ENCODE peak calls at places on chromosomes 5 and 9, in ten cellular contexts. One of them, this sample, is unnamed.
A peak's percentile ranks its signal among the peaks of the same experiment; 100 is the strongest.

GRCh38 chr9:7545766-7546165 is 253.8 kb downstream of the DMAC1 start:
- DNase-seq in CD8-positive, alpha-beta T cell: no peak
- DNase-seq in cardiac muscle cell: no peak
- DNase-seq in choroid plexus epithelial cell: no peak
- DNase-seq in neuronal stem cell: no peak
- DNase-seq in GM23248: no peak
- DNase-seq in adrenal gland: no peak
- DNase-seq in NB4: no peak
- DNase-seq in fibroblast of mammary gland: no peak
- DNase-seq in brain microvascular endothelial cell: no peak
- DNase-seq in this sample: no peak

GRCh38 chr5:126648471-126648870 is 47.7 kb downstream of the PHAX start:
- DNase-seq in GM23248: no peak
- DNase-seq in choroid plexus epithelial cell: peak; percentile 7
- DNase-seq in adrenal gland: no peak
- DNase-seq in neuronal stem cell: no peak
- DNase-seq in cardiac muscle cell: no peak
- DNase-seq in NB4: no peak
- DNase-seq in brain microvascular endothelial cell: no peak
- DNase-seq in fibroblast of mammary gland: no peak
- DNase-seq in CD8-positive, alpha-beta T cell: no peak
- DNase-seq in this sample: no peak

GRCh38 chr9:27353405-27354229 is 56.7 kb upstream of the EQTN start:
- DNase-seq in adrenal gland: no peak
- DNase-seq in fibroblast of mammary gland: no peak
- DNase-seq in CD8-positive, alpha-beta T cell: no peak
- DNase-seq in GM23248: peak; percentile 39
- DNase-seq in cardiac muscle cell: no peak
- DNase-seq in neuronal stem cell: peak; percentile 31
- DNase-seq in brain microvascular endothelial cell: peak; percentile 25
- DNase-seq in choroid plexus epithelial cell: no peak
- DNase-seq in NB4: no peak
- DNase-seq in this sample: no peak

GRCh38 chr9:89911721-89912604 is 307.2 kb downstream of the GADD45G start:
- DNase-seq in fibroblast of mammary gland: peak; percentile 17
- DNase-seq in NB4: no peak
- DNase-seq in neuronal stem cell: no peak
- DNase-seq in cardiac muscle cell: no peak
- DNase-seq in brain microvascular endothelial cell: no peak
- DNase-seq in GM23248: peak; percentile 34
- DNase-seq in adrenal gland: no peak
- DNase-seq in choroid plexus epithelial cell: no peak
- DNase-seq in CD8-positive, alpha-beta T cell: no peak
- DNase-seq in this sample: no peak

GRCh38 chr9:124510650-124511425 is 3.6 kb upstream of the NR5A1 start:
- DNase-seq in choroid plexus epithelial cell: peak; percentile 37
- DNase-seq in NB4: no peak
- DNase-seq in cardiac muscle cell: no peak
- DNase-seq in brain microvascular endothelial cell: no peak
- DNase-seq in neuronal stem cell: no peak
- DNase-seq in adrenal gland: peak; percentile 71
- DNase-seq in fibroblast of mammary gland: peak; percentile 40
- DNase-seq in GM23248: peak; percentile 46
- DNase-seq in CD8-positive, alpha-beta T cell: no peak
- DNase-seq in this sample: peak; percentile 31

GRCh38 chr5:100647461-100648230 is 112.5 kb downstream of the FAM174A start:
- DNase-seq in choroid plexus epithelial cell: peak; percentile 57
- DNase-seq in cardiac muscle cell: peak; percentile 33
- DNase-seq in fibroblast of mammary gland: no peak
- DNase-seq in NB4: peak; percentile 54
- DNase-seq in GM23248: peak; percentile 1
- DNase-seq in adrenal gland: peak; percentile 41
- DNase-seq in CD8-positive, alpha-beta T cell: no peak
- DNase-seq in neuronal stem cell: no peak
- DNase-seq in brain microvascular endothelial cell: peak; percentile 29
- DNase-seq in this sample: no peak

GRCh38 chr9:136437839-136438547 is 1.7 kb downstream of the INPP5E start:
- DNase-seq in cardiac muscle cell: no peak
- DNase-seq in CD8-positive, alpha-beta T cell: no peak
- DNase-seq in choroid plexus epithelial cell: no peak
- DNase-seq in neuronal stem cell: no peak
- DNase-seq in fibroblast of mammary gland: peak; percentile 48
- DNase-seq in adrenal gland: no peak
- DNase-seq in brain microvascular endothelial cell: no peak
- DNase-seq in NB4: no peak
- DNase-seq in GM23248: peak; percentile 67
- DNase-seq in this sample: no peak

GRCh38 chr5:170451764-170452365 is 52.0 kb upstream of the KCNIP1 start:
- DNase-seq in adrenal gland: no peak
- DNase-seq in neuronal stem cell: no peak
- DNase-seq in fibroblast of mammary gland: peak; percentile 93
- DNase-seq in cardiac muscle cell: peak; percentile 87
- DNase-seq in brain microvascular endothelial cell: peak; percentile 12
- DNase-seq in GM23248: peak; percentile 93
- DNase-seq in choroid plexus epithelial cell: peak; percentile 76
- DNase-seq in NB4: peak; percentile 76
- DNase-seq in CD8-positive, alpha-beta T cell: no peak
- DNase-seq in this sample: peak; percentile 31

GRCh38 chr9:91771027-91771426 is 179.0 kb downstream of the ROR2 start:
- DNase-seq in GM23248: peak; percentile 97
- DNase-seq in fibroblast of mammary gland: peak; percentile 94
- DNase-seq in brain microvascular endothelial cell: peak; percentile 92
- DNase-seq in choroid plexus epithelial cell: peak; percentile 97
- DNase-seq in neuronal stem cell: no peak
- DNase-seq in CD8-positive, alpha-beta T cell: no peak
- DNase-seq in adrenal gland: peak; percentile 33
- DNase-seq in cardiac muscle cell: peak; percentile 97
- DNase-seq in NB4: peak; percentile 22
- DNase-seq in this sample: peak; percentile 41

GRCh38 chr9:137621131-137621757 is 2.4 kb downstream of the EHMT1 start:
- DNase-seq in cardiac muscle cell: peak; percentile 25
- DNase-seq in choroid plexus epithelial cell: peak; percentile 47
- DNase-seq in brain microvascular endothelial cell: peak; percentile 41
- DNase-seq in NB4: no peak
- DNase-seq in neuronal stem cell: no peak
- DNase-seq in adrenal gland: peak; percentile 21
- DNase-seq in CD8-positive, alpha-beta T cell: no peak
- DNase-seq in fibroblast of mammary gland: peak; percentile 33
- DNase-seq in GM23248: peak; percentile 64
- DNase-seq in this sample: no peak

GRCh38 chr9:130839237-130840111 is 4.4 kb downstream of the ABL1 start:
- DNase-seq in GM23248: peak; percentile 48
- DNase-seq in cardiac muscle cell: no peak
- DNase-seq in neuronal stem cell: no peak
- DNase-seq in choroid plexus epithelial cell: no peak
- DNase-seq in CD8-positive, alpha-beta T cell: no peak
- DNase-seq in fibroblast of mammary gland: no peak
- DNase-seq in NB4: no peak
- DNase-seq in adrenal gland: no peak
- DNase-seq in brain microvascular endothelial cell: no peak
- DNase-seq in this sample: no peak

GRCh38 chr5:54524704-54525103 is 7.1 kb downstream of the SNX18 start:
- DNase-seq in fibroblast of mammary gland: no peak
- DNase-seq in CD8-positive, alpha-beta T cell: no peak
- DNase-seq in neuronal stem cell: no peak
- DNase-seq in brain microvascular endothelial cell: peak; percentile 60
- DNase-seq in cardiac muscle cell: no peak
- DNase-seq in choroid plexus epithelial cell: peak; percentile 74
- DNase-seq in NB4: no peak
- DNase-seq in GM23248: peak; percentile 39
- DNase-seq in adrenal gland: peak; percentile 54
- DNase-seq in this sample: no peak

DNA sequence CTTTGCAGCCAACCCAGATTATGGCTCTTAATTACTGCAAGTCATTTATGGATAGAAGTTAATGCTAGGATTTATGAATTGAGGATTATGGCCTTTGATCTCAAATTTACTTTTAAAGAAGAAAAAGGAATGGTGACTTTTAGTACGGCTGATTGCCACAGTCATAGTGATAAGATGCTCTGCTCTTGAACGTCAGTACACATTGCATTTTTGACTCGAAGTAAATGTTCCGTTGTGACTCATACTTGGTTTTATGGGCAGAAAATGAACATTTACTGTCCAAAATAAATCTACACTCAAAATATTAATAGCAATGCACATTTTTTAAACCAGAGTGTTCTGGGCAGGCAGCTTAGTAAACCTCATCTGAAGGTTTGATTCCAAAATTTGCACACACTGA is 825 bp downstream of the ADAMTSL1 start:
- DNase-seq in NB4: no peak
- DNase-seq in cardiac muscle cell: peak; percentile 68
- DNase-seq in neuronal stem cell: no peak
- DNase-seq in fibroblast of mammary gland: peak; percentile 63
- DNase-seq in adrenal gland: no peak
- DNase-seq in choroid plexus epithelial cell: peak; percentile 72
- DNase-seq in CD8-positive, alpha-beta T cell: no peak
- DNase-seq in GM23248: peak; percentile 78
- DNase-seq in brain microvascular endothelial cell: peak; percentile 30
- DNase-seq in this sample: no peak
- H3K4me3 ChIP-seq in NB4: no peak overlapping the region
- H3K4me3 ChIP-seq in cardiac muscle cell: peak overlapping the region; percentile 31
- H3K4me3 ChIP-seq in neuronal stem cell: no peak overlapping the region
- H3K4me3 ChIP-seq in fibroblast of mammary gland: peak overlapping the region; percentile 89
- H3K4me3 ChIP-seq in adrenal gland: no peak overlapping the region
- H3K4me3 ChIP-seq in choroid plexus epithelial cell: peak overlapping the region; percentile 66
- H3K4me3 ChIP-seq in CD8-positive, alpha-beta T cell: no peak overlapping the region
- H3K4me3 ChIP-seq in GM23248: peak overlapping the region; percentile 87
- H3K4me3 ChIP-seq in brain microvascular endothelial cell: peak overlapping the region; percentile 73
- H3K4me3 ChIP-seq in this sample: no peak overlapping the region

DNA sequence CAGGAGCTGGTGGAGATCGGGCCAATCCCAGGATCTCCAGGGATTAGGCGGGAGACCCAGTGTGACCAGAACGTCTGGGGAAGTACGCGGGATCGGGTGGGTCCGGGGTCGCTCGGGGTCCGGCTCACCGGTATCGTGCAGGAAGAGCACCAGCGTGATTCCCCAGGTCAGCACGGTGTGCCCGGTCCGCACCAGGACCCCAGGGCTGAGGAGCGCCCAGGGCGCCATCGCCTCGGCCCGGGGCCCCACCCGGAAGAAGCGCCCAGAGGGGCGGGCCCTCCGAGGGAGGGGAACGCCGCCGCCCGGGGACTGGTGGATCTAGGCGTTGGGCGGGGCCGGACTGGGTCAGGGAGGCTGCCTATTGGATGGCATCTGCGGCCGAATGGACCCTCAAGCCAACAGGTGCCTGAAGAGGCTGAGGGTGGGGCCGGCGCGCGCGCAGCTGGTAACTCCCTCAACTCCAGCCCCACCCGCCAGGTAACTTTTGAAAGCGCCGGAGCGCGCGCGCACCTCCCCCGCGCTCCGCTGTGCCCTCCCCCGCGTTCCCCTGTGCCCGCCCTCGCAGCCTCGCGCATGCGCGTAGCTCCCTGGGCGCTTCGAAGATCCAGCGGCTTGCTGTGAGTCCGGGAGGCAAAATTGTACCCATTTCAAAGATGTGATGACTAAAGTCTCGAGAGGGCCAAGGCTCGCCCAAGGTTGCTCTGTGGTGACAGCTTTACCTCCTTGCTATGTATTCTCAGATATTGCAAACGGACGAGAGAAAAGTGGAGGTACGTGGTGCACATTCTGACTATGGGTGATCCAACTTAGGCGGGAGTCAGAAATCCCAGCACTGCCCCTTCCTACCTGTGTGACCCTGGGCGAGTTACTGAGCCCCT is at the start of gene ZDHHC12:
- DNase-seq in NB4: peak; percentile 99
- DNase-seq in adrenal gland: peak; percentile 98
- DNase-seq in fibroblast of mammary gland: peak; percentile 87
- DNase-seq in brain microvascular endothelial cell: peak; percentile 94
- DNase-seq in cardiac muscle cell: peak; percentile 95
- DNase-seq in neuronal stem cell: peak; percentile 95
- DNase-seq in GM23248: peak; percentile 96
- DNase-seq in CD8-positive, alpha-beta T cell: peak; percentile 97
- DNase-seq in choroid plexus epithelial cell: peak; percentile 96
- DNase-seq in this sample: peak; percentile 90
- H3K4me3 ChIP-seq in NB4: peak within 1 kb of the TSS; percentile 87
- H3K4me3 ChIP-seq in adrenal gland: peak within 1 kb of the TSS; percentile 51
- H3K4me3 ChIP-seq in fibroblast of mammary gland: peak within 1 kb of the TSS; percentile 70
- H3K4me3 ChIP-seq in brain microvascular endothelial cell: peak within 1 kb of the TSS; percentile 66
- H3K4me3 ChIP-seq in cardiac muscle cell: peak within 1 kb of the TSS; percentile 42
- H3K4me3 ChIP-seq in neuronal stem cell: peak within 1 kb of the TSS; percentile 90
- H3K4me3 ChIP-seq in GM23248: peak within 1 kb of the TSS; percentile 75
- H3K4me3 ChIP-seq in CD8-positive, alpha-beta T cell: peak within 1 kb of the TSS; percentile 74
- H3K4me3 ChIP-seq in choroid plexus epithelial cell: peak within 1 kb of the TSS; percentile 83
- H3K4me3 ChIP-seq in this sample: peak within 1 kb of the TSS; percentile 72

DNA sequence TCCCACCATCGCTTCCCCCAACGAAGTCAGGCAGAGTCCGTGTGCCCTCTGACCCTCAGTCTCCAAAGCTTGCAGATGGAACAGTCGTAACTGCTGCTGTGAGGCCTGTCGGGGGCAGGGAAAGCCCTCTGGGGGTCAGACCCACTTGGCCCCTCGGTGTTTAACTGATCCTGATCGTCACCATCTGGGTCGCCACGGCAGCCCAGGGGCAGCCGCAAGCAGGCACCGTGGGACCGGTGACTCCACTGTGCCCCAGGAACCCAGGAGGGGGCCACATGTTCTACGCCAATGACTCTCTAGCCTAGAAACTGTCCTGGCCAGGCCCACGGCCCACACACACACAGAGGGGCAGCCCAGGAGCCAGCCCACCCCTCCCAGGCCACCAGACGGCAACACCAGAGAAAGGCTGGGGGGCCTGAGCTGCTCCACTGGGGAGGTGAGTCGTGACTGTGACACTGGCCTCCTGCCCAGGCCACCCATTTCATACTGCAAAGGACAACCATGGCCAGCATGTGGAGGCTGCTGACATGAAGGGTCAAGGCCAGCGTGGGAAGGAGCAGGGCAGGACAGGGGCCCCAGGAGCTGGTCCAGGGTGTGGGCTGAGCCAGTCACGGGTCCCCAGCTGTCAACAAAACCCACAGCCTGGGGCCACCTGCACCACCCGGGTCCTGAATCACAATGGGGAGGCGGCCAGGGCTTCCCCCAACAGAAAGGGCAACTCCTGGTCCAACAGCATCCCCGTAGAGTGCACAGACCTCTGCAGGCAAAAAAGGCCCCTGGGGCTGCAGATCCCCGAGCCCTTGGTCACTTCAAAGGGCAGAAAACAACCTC is 20.8 kb downstream of the VAV2 start:
- DNase-seq in brain microvascular endothelial cell: no peak
- DNase-seq in cardiac muscle cell: no peak
- DNase-seq in choroid plexus epithelial cell: no peak
- DNase-seq in neuronal stem cell: no peak
- DNase-seq in CD8-positive, alpha-beta T cell: no peak
- DNase-seq in GM23248: no peak
- DNase-seq in NB4: no peak
- DNase-seq in adrenal gland: peak; percentile 68
- DNase-seq in fibroblast of mammary gland: no peak
- DNase-seq in this sample: peak; percentile 92
- H3K4me3 ChIP-seq in brain microvascular endothelial cell: no peak overlapping the region
- H3K4me3 ChIP-seq in cardiac muscle cell: no peak overlapping the region
- H3K4me3 ChIP-seq in choroid plexus epithelial cell: no peak overlapping the region
- H3K4me3 ChIP-seq in neuronal stem cell: no peak overlapping the region
- H3K4me3 ChIP-seq in CD8-positive, alpha-beta T cell: no peak overlapping the region
- H3K4me3 ChIP-seq in GM23248: no peak overlapping the region
- H3K4me3 ChIP-seq in NB4: no peak overlapping the region
- H3K4me3 ChIP-seq in adrenal gland: no peak overlapping the region
- H3K4me3 ChIP-seq in fibroblast of mammary gland: no peak overlapping the region
- H3K4me3 ChIP-seq in this sample: no peak overlapping the region

DNA sequence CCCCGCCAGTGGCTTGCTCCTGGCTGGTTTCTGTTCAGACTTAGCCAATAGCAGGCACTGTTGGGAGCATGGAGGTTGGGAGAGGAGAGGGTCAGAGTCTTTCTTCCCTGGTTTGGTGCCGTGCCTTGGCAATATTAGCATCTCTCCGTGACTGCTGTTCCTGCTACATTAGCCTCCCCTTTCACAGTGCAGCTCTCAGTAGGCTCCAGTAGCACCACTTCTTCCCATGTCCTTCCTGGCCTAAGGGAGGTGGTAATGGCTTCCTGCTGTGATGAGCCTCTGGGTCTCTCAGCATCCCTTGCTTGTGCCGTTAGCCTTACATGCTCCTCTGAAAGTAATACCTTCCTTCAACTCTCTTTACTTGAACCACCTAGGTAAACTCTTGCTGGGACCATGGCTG is 269.8 kb upstream of the GAS1 start:
- DNase-seq in adrenal gland: no peak
- DNase-seq in GM23248: no peak
- DNase-seq in NB4: no peak
- DNase-seq in CD8-positive, alpha-beta T cell: no peak
- DNase-seq in neuronal stem cell: no peak
- DNase-seq in fibroblast of mammary gland: no peak
- DNase-seq in cardiac muscle cell: no peak
- DNase-seq in brain microvascular endothelial cell: no peak
- DNase-seq in choroid plexus epithelial cell: no peak
- DNase-seq in this sample: no peak
- H3K4me3 ChIP-seq in adrenal gland: no peak overlapping the region
- H3K4me3 ChIP-seq in GM23248: no peak overlapping the region
- H3K4me3 ChIP-seq in NB4: no peak overlapping the region
- H3K4me3 ChIP-seq in CD8-positive, alpha-beta T cell: no peak overlapping the region
- H3K4me3 ChIP-seq in neuronal stem cell: no peak overlapping the region
- H3K4me3 ChIP-seq in fibroblast of mammary gland: no peak overlapping the region
- H3K4me3 ChIP-seq in cardiac muscle cell: no peak overlapping the region
- H3K4me3 ChIP-seq in brain microvascular endothelial cell: no peak overlapping the region
- H3K4me3 ChIP-seq in choroid plexus epithelial cell: no peak overlapping the region
- H3K4me3 ChIP-seq in this sample: no peak overlapping the region

This sample was measured in SJSA1.